ENCODE peak calls at places on chromosome 21, in seven cellular contexts. I, E, W, Z, S, B and V are unnamed samples.

GRCh38 chr21:37536616-37537278 is 170.2 kb downstream of the DYRK1A start:
- DNase-seq in I (no peak), E (no peak), W (no peak), Z (no peak), S (no peak), B (peak), V (no peak)

GRCh38 chr21:41254090-41254700 is 62.4 kb upstream of the FAM3B start:
- DNase-seq in I (no peak), E (no peak), W (no peak), Z (no peak), S (no peak), B (no peak), V (peak)

GRCh38 chr21:42019101-42019605 is 9.0 kb upstream of the ZBTB21 start:
- DNase-seq in I (no peak), E (no peak), W (peak), Z (no peak), S (no peak), B (no peak), V (no peak)

GRCh38 chr21:37677006-37677405 is 239.3 kb downstream of the KCNJ6 start:
- DNase-seq in I (no peak), E (no peak), W (no peak), Z (no peak), S (no peak), B (no peak), V (no peak)

GRCh38 chr21:35648512-35648911 is 411.8 kb downstream of the SETD4 start:
- DNase-seq in I (no peak), E (no peak), W (no peak), Z (no peak), S (no peak), B (no peak), V (no peak)

GRCh38 chr21:41768371-41769042 is 1.7 kb upstream of the RIPK4 start:
- DNase-seq in I (peak), E (no peak), W (peak), Z (no peak), S (peak), B (peak), V (peak)

GRCh38 chr21:31897311-31897710 is 24.5 kb downstream of the HUNK start:
- DNase-seq in I (no peak), E (no peak), W (no peak), Z (no peak), S (peak), B (no peak), V (no peak)

GRCh38 chr21:15221799-15222386 is 157.1 kb upstream of the NRIP1 start:
- DNase-seq in I (no peak), E (no peak), W (peak), Z (peak), S (peak), B (peak), V (no peak)

GRCh38 chr21:46050651-46051378 is 47.1 kb upstream of the COL6A2 start:
- DNase-seq in I (no peak), E (no peak), W (peak), Z (no peak), S (no peak), B (no peak), V (no peak)

GRCh38 chr21:34947122-34947534 is 102.0 kb downstream of the RUNX1 start:
- DNase-seq in I (no peak), E (no peak), W (no peak), Z (no peak), S (no peak), B (no peak), V (no peak)

GRCh38 chr21:22544747-22545146 is 1546.5 kb downstream of the NCAM2 start:
- DNase-seq in I (no peak), E (no peak), W (no peak), Z (no peak), S (no peak), B (no peak), V (no peak)

GRCh38 chr21:14959343-14959742 is 105.5 kb downstream of the NRIP1 start:
- DNase-seq in I (no peak), E (no peak), W (no peak), Z (no peak), S (peak), B (no peak), V (no peak)

GRCh38 chr21:33859373-33860102 is 56.1 kb downstream of the ATP5PO start:
- DNase-seq in I (no peak), E (no peak), W (no peak), Z (no peak), S (no peak), B (no peak), V (no peak)

GRCh38 chr21:37548521-37548981 is 182.0 kb downstream of the DYRK1A start:
- DNase-seq in I (no peak), E (no peak), W (no peak), Z (no peak), S (no peak), B (no peak), V (peak)